ENCODE peak calls at places on chromosomes 11 and 22, in five cellular contexts. M is NT2/D1, R is H1, W is HepG2, F is K562. Z is an unnamed sample.

GRCh38 chr11:100072131-100072530 is 615.0 kb upstream of the ARHGAP42 start:
- DNase-seq in F (no peak), W (no peak), M (no peak), R (no peak), Z (no peak)

GRCh38 chr11:117490019-117490679 is 162.5 kb downstream of the CEP164 start:
- DNase-seq in F (no peak), R (no peak), M (no peak), W (no peak), Z (no peak)

GRCh38 chr22:17250380-17251129 is 31.3 kb upstream of the ADA2 start:
- DNase-seq in M (no peak), R (no peak), W (no peak), F (no peak), Z (no peak)

GRCh38 chr11:110173775-110174644 is 80.8 kb downstream of the ZC3H12C start:
- DNase-seq in M (peak), R (peak), W (peak), F (peak), Z (peak)

GRCh38 chr11:27694992-27695391 is 5.3 kb downstream of the BDNF start:
- DNase-seq in R (no peak), F (peak), W (no peak), M (no peak), Z (no peak)

GRCh38 chr22:30650508-30651116 is 15.0 kb downstream of the SLC35E4 start:
- DNase-seq in M (no peak), F (peak), R (no peak), W (no peak), Z (no peak)

GRCh38 chr11:64760759-64761417 is 1.1 kb upstream of the PYGM start:
- DNase-seq in R (no peak), M (no peak), W (no peak), F (no peak), Z (no peak)

GRCh38 chr22:41401781-41402648 is 20.3 kb downstream of the TEF start:
- DNase-seq in W (peak), R (no peak), F (no peak), M (no peak), Z (no peak)

GRCh38 chr11:127055240-127055639 is 54.7 kb upstream of the KIRREL3 start:
- DNase-seq in W (no peak), F (no peak), R (no peak), M (no peak), Z (no peak)

GRCh38 chr11:117009905-117010605 is 88.2 kb downstream of the SIK3 start:
- DNase-seq in W (no peak), M (peak), F (no peak), R (no peak), Z (no peak)

GRCh38 chr11:9626778-9627394 is 37.0 kb upstream of the SWAP70 start:
- DNase-seq in M (peak), W (no peak), F (peak), R (peak), Z (no peak)

DNA sequence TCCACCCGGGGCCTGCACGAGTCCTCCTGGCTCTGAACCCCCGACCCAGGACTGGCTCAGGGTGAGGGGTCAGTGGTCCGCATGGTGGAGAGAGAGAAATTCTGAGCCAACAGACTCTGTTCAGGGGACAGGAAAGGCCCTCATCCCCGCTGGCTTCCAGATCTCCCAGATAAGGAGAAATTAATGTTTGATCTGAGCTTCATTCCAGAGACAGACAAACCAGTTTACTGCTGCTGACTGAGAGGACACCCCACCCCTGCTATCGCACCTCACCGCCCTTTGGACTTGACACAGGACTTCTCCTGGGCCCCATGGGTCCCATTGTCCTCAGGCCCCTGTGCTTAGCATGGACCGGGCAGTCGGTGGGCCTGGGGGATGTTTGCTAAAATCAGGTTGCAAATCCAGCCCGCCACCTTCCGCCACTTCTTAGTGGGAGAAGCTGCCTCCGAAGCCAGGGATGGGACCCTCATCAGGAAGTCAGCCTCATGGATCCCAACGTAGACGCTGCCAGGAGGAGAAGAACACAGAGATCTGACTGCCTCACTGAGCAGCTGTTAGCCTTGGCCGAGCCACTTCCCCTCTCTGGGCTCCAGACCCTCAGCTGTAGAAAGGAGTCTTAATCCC is 11.2 kb upstream of the UPK3A start:
- DNase-seq in F (no peak), R (no peak), M (no peak), W (peak), Z (no peak)
- TF ChIP-seq ZNF274 in F (no peak), R (no peak), M (no peak), W (no peak), Z (no peak)

GRCh38 chr11:38005597-38005996 is 1407.6 kb upstream of the RAG2 start:
- DNase-seq in M (no peak), R (no peak), F (no peak), W (no peak), Z (no peak)
- TF ChIP-seq ZNF274 in M (no peak), R (no peak), F (no peak), W (no peak), Z (no peak)

GRCh38 chr11:88167853-88168252 is 7.4 kb downstream of the RAB38 start:
- DNase-seq in M (no peak), W (no peak), R (no peak), F (no peak), Z (no peak)

GRCh38 chr11:88169881-88170280 is 5.4 kb downstream of the RAB38 start:
- DNase-seq in M (no peak), W (no peak), R (no peak), F (no peak), Z (no peak)

GRCh38 chr11:88164806-88165205 is 10.4 kb downstream of the RAB38 start:
- DNase-seq in W (no peak), F (no peak), R (no peak), M (no peak), Z (no peak)

GRCh38 chr11:88169481-88169880 is 5.8 kb downstream of the RAB38 start:
- DNase-seq in R (no peak), M (no peak), W (no peak), F (no peak), Z (no peak)

DNA sequence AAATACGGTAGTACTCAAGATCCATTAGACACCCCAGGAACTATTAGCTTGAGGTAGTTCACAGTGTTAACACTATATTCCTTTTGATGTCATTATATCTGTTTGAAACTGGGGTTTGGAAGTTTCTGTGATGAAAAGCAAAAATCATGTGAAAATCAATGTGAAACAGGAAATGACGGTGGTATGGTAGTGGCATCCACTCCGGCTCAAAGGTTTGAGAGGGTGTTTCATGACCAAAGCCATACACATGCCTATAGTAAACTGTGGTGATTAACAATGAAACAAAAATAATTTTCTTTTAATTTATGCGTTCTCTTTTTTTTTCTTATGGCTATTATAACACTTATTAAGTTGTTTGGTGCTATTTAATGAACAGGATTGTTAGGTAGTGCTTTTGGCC is 10.9 kb downstream of the RAB38 start:
- DNase-seq in M (no peak), W (no peak), F (no peak), R (no peak), Z (no peak)
- TF ChIP-seq ZNF274 in M (no peak), W (no peak), F (no peak), R (no peak), Z (no peak)

DNA sequence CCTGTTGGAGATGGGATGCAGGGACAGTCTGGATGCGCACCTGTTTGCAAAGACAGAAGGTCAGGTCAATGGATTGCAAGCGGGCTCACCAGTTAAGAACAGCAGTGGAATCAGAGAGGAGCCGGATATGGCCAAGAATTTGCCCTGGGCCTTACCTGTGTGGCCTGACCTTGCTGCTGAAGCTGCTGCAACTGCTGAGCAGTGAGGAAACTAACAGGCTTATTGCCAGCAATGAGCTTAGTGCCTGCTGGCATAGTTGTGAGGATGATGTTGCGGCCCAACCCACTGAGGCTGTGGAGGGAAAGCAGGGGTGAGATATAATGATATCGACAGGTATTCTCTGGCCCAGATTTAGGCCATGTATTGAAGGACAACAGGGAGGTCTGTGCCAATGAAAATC is 30.6 kb downstream of the NFRKB start:
- DNase-seq in R (no peak), F (no peak), W (no peak), M (no peak), Z (no peak)
- TF ChIP-seq ZNF274 in R (no peak), F (no peak), W (no peak), M (no peak), Z (no peak)

GRCh38 chr22:47694536-47694935 is 932.1 kb downstream of the TBC1D22A start:
- DNase-seq in M (no peak), F (no peak), R (peak), W (no peak), Z (no peak)

GRCh38 chr22:47695176-47695575 is 932.7 kb downstream of the TBC1D22A start:
- DNase-seq in M (no peak), W (no peak), R (peak), F (no peak), Z (no peak)

GRCh38 chr22:47697861-47698260 is 935.4 kb downstream of the TBC1D22A start:
- DNase-seq in R (no peak), M (no peak), F (no peak), W (no peak), Z (no peak)

GRCh38 chr22:47696776-47697175 is 934.3 kb downstream of the TBC1D22A start:
- DNase-seq in F (no peak), M (no peak), W (no peak), R (peak), Z (no peak)

GRCh38 chr22:47698906-47699305 is 936.5 kb downstream of the TBC1D22A start:
- DNase-seq in R (peak), F (no peak), W (no peak), M (no peak), Z (no peak)
- TF ChIP-seq ZNF274 in R (no peak), F (no peak), W (no peak), M (no peak), Z (no peak)

GRCh38 chr11:65842144-65842543 is 8.4 kb downstream of the SNX32 start:
- DNase-seq in F (no peak), R (no peak), M (no peak), W (no peak), Z (no peak)

GRCh38 chr11:65843811-65844210 is 10.0 kb downstream of the SNX32 start:
- DNase-seq in M (no peak), W (no peak), R (no peak), F (no peak), Z (no peak)

GRCh38 chr11:65849366-65849765 is 8.6 kb downstream of the CFL1 start:
- DNase-seq in F (no peak), W (no peak), M (no peak), R (no peak), Z (no peak)

GRCh38 chr11:65847746-65848145 is 10.2 kb downstream of the CFL1 start:
- DNase-seq in R (no peak), W (no peak), F (no peak), M (no peak), Z (no peak)

DNA sequence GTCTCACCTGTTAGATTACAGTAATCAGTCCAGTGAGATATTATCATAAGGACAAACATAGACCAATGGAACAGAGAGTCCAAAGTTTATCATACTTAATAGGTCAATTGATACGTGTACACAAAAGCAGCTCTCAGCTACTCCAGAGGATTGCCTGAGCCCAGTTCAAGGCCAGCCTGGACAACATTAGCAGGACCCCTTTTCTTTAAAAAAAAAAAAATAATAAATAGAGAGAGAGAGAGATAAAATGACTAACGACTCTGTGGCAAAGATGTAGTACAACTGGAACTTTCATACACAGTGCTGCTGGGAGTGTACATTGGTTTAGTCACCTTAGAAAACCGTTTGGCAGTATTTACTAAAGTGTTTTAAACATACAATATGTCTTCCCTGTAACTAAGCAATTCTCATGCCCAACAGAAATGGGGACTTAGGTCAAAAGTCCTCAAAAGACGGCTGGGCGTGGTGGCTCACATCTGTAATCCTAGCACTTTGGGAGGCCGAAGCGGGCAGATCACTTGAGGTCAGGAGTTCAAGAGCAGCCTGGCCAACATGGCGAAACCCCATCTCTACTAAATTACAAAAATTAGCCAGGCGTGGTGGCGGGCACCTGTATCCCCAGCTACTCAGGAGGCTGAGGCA is 10.6 kb downstream of the SNX32 start:
- DNase-seq in F (no peak), R (no peak), M (no peak), W (peak), Z (no peak)
- TF ChIP-seq ZNF274 in F (no peak), R (no peak), M (no peak), W (no peak), Z (no peak)

GRCh38 chr22:22076361-22076760 is 93.8 kb upstream of the TOP3B start:
- DNase-seq in M (no peak), W (no peak), F (no peak), R (no peak), Z (no peak)

GRCh38 chr22:22074634-22075381 is 92.2 kb upstream of the TOP3B start:
- DNase-seq in W (no peak), R (no peak), F (no peak), M (no peak), Z (no peak)

GRCh38 chr22:22078329-22078728 is 95.7 kb upstream of the TOP3B start:
- DNase-seq in M (no peak), R (no peak), F (no peak), W (no peak), Z (no peak)

GRCh38 chr22:22075382-22076163 is 93.0 kb upstream of the TOP3B start:
- DNase-seq in R (no peak), F (no peak), M (no peak), W (no peak), Z (no peak)

DNA sequence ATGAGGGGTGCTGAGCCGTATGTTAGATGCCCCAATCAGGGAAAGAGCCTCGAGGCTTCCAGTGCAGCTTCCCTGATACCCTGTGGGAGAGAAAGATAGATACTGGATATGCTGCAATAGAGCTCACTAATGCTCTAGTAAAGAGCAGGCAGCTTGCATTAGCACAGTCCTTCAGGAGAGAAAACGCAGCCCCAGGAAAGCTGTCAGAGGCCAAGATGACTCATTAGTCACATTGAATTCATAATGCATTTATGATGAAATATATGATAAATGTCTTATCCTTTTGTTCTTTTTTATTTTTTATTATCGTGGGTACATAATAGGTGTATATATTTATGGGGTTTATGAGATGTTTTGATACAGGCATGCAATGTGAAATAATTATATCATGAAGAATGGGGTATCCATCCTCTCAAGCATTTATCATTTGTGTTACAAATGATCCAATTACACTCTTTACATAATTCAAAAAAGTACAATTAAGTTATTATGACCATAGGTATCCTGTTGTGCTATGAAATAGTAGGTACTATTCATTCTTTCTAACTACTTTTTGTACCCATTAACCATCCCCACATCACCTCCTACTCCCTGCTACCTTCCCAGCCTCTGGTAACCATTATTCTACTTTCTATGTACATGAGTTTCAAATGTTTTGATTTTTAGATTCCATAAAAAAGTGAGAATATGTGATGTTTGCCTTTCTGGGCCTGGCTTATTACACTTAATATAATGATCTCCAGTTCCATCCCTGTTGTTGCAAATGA is 94.5 kb upstream of the TOP3B start:
- DNase-seq in F (no peak), M (no peak), W (no peak), R (no peak), Z (no peak)
- TF ChIP-seq ZNF274 in F (no peak), M (no peak), W (no peak), R (no peak), Z (no peak)

DNA sequence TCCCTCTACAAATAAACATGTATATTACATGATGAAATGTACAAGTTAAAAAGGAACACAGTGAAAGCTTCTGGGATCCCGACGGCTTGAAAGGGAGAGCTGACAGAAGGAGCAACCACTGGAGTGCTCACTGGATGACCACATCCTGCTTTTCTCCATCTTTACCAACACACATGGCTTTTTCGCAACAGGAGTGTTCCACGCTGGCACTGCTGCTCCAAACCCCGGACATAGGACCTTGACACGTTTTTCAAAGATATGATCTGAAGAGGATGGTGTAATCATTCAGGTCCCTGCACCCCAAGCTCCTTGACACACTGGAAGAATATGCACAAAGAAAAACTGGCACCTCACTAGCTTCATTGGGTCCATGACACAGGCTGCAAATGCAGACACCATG is 121.9 kb downstream of the LARGE1 start:
- DNase-seq in M (no peak), F (no peak), R (no peak), W (no peak), Z (no peak)
- TF ChIP-seq ZNF274 in M (no peak), F (no peak), R (no peak), W (no peak), Z (no peak)